ENCODE peak calls at places on chromosomes 7 and 10, in nine cellular contexts. V, Y, I, T, U, A, W, O and Z are unnamed samples.

GRCh38 chr7:24656608-24657007 is 83.4 kb downstream of the PALS2 start:
- DNase-seq in T (no peak), I (no peak), O (no peak), W (no peak), A (no peak), U (no peak), V (no peak), Y (no peak), Z (no peak)

GRCh38 chr10:6296456-6297214 is 93.9 kb downstream of the PFKFB3 start:
- DNase-seq in I (no peak), V (no peak), Y (no peak), T (no peak), O (no peak), A (no peak), W (peak; percentile 26), U (no peak), Z (no peak)

GRCh38 chr10:100046088-100046487 is 35.6 kb downstream of the CPN1 start:
- DNase-seq in V (peak; percentile 96), O (peak; percentile 92), U (peak; percentile 8), I (peak; percentile 41), A (peak; percentile 86), Y (peak; percentile 88), T (peak; percentile 83), W (peak; percentile 86), Z (peak; percentile 53)

GRCh38 chr7:36272567-36273269 is 116.9 kb upstream of the ANLN start:
- DNase-seq in Y (no peak), T (no peak), O (no peak), I (no peak), A (no peak), U (no peak), W (peak; percentile 36), V (no peak), Z (no peak)

GRCh38 chr7:102175423-102176170 is 111.1 kb upstream of the SH2B2 start:
- DNase-seq in W (no peak), A (no peak), O (no peak), V (no peak), I (no peak), U (no peak), Y (no peak), T (no peak), Z (no peak)

GRCh38 chr7:129213828-129214227 is 11.0 kb upstream of the AHCYL2 start:
- DNase-seq in T (no peak), V (no peak), U (no peak), A (no peak), I (no peak), Y (no peak), O (no peak), W (no peak), Z (no peak)

GRCh38 chr10:110547139-110547761 is 20.2 kb upstream of the SMC3 start:
- DNase-seq in O (no peak), W (peak; percentile 70), V (no peak), I (no peak), U (no peak), Y (peak; percentile 82), T (no peak), A (no peak), Z (no peak)

GRCh38 chr7:45584261-45585210 is 10.4 kb downstream of the ADCY1 start:
- DNase-seq in W (no peak), T (no peak), U (no peak), O (no peak), Y (no peak), A (no peak), V (peak; percentile 59), I (no peak), Z (no peak)

GRCh38 chr10:74857586-74857985 is 31.2 kb downstream of the KAT6B start:
- DNase-seq in V (no peak), T (no peak), U (no peak), W (no peak), I (no peak), A (no peak), O (no peak), Y (no peak), Z (no peak)

GRCh38 chr10:74855439-74855838 is 29.0 kb downstream of the KAT6B start:
- DNase-seq in A (no peak), I (no peak), O (no peak), W (no peak), Y (no peak), U (no peak), T (no peak), V (no peak), Z (no peak)

GRCh38 chr10:74856940-74857339 is 30.5 kb downstream of the KAT6B start:
- DNase-seq in V (no peak), O (no peak), I (no peak), A (no peak), Y (no peak), T (no peak), U (no peak), W (no peak), Z (no peak)

GRCh38 chr10:74854610-74855009 is 28.2 kb downstream of the KAT6B start:
- DNase-seq in I (no peak), A (no peak), V (no peak), Y (no peak), O (no peak), W (peak; percentile 16), T (no peak), U (no peak), Z (no peak)

DNA sequence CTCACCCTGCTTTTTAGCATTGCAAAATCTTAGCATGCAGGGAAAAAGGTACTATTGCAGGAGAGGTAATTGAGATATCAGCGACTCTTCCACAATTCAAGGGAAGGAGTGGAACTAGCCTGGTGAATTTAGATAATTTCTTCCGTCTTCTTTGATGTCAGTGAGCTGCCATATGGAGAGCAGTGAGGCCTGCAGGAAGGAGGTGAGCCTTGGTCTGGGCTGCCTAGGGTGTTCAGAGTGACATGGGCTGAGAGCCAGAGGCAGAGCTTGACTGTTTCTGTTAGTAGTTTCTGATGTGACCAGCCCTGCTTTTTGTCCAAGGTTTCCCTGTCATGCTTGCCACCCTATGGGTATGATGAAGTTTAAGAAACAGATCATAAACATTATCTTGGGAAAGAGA is 28.6 kb downstream of the KAT6B start:
- DNase-seq in A (peak; percentile 38), T (no peak), I (no peak), V (no peak), Y (no peak), U (no peak), O (peak; percentile 24), W (peak; percentile 25), Z (no peak)
- H3K4me3 ChIP-seq in A (no peak overlapping the region), T (no peak overlapping the region), I (no peak overlapping the region), V (no peak overlapping the region), Y (no peak overlapping the region), U (no peak overlapping the region), O (no peak overlapping the region), W (no peak overlapping the region), Z (no peak overlapping the region)

GRCh38 chr10:63711361-63711760 is 190.2 kb downstream of the REEP3 start:
- DNase-seq in U (no peak), T (peak; percentile 54), O (no peak), I (no peak), Y (peak; percentile 28), V (no peak), W (peak; percentile 44), A (peak; percentile 38), Z (no peak)

GRCh38 chr10:63713191-63714144 is 192.3 kb downstream of the REEP3 start:
- DNase-seq in T (peak; percentile 40), V (no peak), I (no peak), O (peak; percentile 91), U (no peak), W (peak; percentile 88), A (peak; percentile 87), Y (peak; percentile 91), Z (no peak)

GRCh38 chr10:63712717-63713115 is 191.5 kb downstream of the REEP3 start:
- DNase-seq in T (no peak), U (no peak), A (no peak), V (no peak), I (no peak), O (no peak), Y (peak; percentile 51), W (peak; percentile 52), Z (no peak)

GRCh38 chr10:63710703-63711102 is 189.5 kb downstream of the REEP3 start:
- DNase-seq in U (no peak), V (no peak), Y (no peak), T (no peak), A (no peak), W (no peak), I (no peak), O (no peak), Z (no peak)

DNA sequence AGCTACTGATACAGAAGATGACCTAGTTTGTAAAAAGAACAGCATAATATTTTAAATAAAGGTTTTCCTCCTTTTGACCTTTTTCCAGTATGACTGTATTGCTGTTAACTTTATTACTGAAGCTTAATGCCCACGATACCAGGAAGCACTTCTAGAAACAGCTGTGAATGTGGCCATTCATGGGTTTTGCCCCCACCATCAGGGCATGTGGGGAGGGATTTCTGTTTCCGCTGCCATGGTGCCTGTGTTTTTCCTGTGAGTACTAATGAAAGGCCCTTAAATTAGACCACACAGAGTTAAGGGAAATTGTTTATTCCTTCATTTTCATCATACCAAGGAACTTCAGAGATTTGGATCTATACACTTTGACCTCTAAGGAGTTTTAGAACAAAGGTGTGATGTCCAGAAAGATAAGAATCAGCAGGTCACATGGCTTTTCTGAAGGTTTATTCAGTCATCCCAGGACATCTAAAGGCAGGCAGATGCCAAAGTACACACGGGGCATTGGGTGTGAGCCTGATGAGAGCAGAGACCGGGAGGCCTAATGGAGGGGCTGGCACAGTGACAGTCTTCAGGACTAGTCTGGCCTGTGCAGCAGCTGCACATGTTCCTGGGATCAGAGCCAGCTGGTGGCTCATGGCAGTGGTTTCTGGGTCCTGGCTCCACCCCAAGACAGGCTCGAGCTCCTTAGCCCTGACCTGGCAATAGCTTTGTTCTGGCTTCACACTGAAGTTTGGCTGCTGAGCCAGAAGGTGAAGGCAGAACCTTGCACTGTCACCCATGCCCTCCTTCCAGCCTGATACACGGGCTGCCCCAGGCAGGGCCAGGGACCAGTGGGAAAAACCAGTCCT is 190.9 kb downstream of the REEP3 start:
- DNase-seq in O (peak; percentile 97), W (peak; percentile 93), I (peak; percentile 71), T (peak; percentile 98), V (peak; percentile 96), Y (peak; percentile 98), U (peak; percentile 43), A (peak; percentile 93), Z (no peak)
- H3K27ac ChIP-seq in O (peak overlapping the region; percentile 62), W (peak overlapping the region; percentile 63), I (peak overlapping the region; percentile 60), T (peak overlapping the region; percentile 87), V (peak overlapping the region; percentile 59), Y (peak overlapping the region; percentile 40), U (peak overlapping the region; percentile 91), A (peak overlapping the region; percentile 91), Z (no peak overlapping the region)

GRCh38 chr10:1130226-1130625 is 74.0 kb downstream of the WDR37 start:
- DNase-seq in U (no peak), T (no peak), O (peak; percentile 14), W (no peak), I (no peak), V (no peak), A (no peak), Y (no peak), Z (no peak)

GRCh38 chr10:1128649-1129048 is 72.5 kb downstream of the WDR37 start:
- DNase-seq in W (no peak), Y (no peak), I (no peak), O (peak; percentile 9), V (no peak), A (no peak), T (no peak), U (no peak), Z (no peak)

GRCh38 chr10:1126461-1126860 is 70.3 kb downstream of the WDR37 start:
- DNase-seq in A (no peak), O (peak; percentile 7), V (no peak), W (no peak), Y (no peak), U (no peak), T (no peak), I (no peak), Z (no peak)

GRCh38 chr10:1124796-1125195 is 68.6 kb downstream of the WDR37 start:
- DNase-seq in A (no peak), Y (no peak), W (no peak), V (no peak), O (peak; percentile 4), T (no peak), U (no peak), I (no peak), Z (no peak)

DNA sequence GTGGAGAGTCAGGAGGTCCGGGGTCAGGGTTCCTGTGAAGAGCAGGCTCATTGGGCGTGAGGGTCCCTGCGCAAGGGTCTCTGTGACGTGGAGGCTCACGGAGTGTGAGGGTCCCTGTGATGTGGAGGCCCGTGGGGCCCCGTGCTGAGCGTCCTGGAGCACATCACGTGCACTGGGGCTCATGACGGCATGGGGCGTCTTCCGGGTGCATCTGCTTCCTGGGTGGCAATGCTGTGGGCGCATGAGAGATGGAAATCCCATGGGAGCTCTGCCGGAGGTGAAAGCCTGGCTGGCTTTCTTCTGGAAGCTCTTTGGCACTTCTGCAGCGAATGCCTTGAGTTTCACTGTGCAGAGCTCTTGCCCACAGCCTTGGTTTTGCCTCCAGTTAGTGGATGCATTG is 71.4 kb downstream of the WDR37 start:
- DNase-seq in T (no peak), O (peak; percentile 5), W (no peak), I (no peak), V (no peak), A (no peak), Y (no peak), U (no peak), Z (no peak)
- H3K36me3 ChIP-seq in T (peaks cover 94% of the 10 kb centered on the region), O (peaks cover 23% of the 10 kb centered on the region), W (peaks cover 63% of the 10 kb centered on the region), I (peaks cover 40% of the 10 kb centered on the region), V (no peaks in the 10 kb centered on the region), A (peaks cover 87% of the 10 kb centered on the region), Y (peaks cover 16% of the 10 kb centered on the region), U (peaks cover 45% of the 10 kb centered on the region), Z (peaks cover 67% of the 10 kb centered on the region)

GRCh38 chr10:124074471-124075109 is 18.8 kb downstream of the CHST15 start:
- DNase-seq in U (no peak), V (no peak), A (peak; percentile 30), W (no peak), I (no peak), T (peak; percentile 59), Y (no peak), O (no peak), Z (no peak)
- H3K4me3 ChIP-seq in U (no peak overlapping the region), V (no peak overlapping the region), A (no peak overlapping the region), W (no peak overlapping the region), I (no peak overlapping the region), T (no peak overlapping the region), Y (no peak overlapping the region), O (no peak overlapping the region), Z (no peak overlapping the region)